ENCODE peak calls at places on chromosomes 6 and 20, in eight cellular contexts. O is heart left ventricle, F is stomach, T is body of pancreas, D is adrenal gland, B is A549, Q is IMR-90, U is ovary. S is an unnamed sample.

GRCh38 chr6:79570129-79570801 is 33.0 kb upstream of the LCA5 start:
- DNase-seq in U (no peak), B (no peak), D (peak), Q (peak), O (no peak), T (peak), F (peak), S (peak)

GRCh38 chr6:77095936-77096627 is 367.2 kb downstream of the HTR1B start:
- DNase-seq in B (no peak), U (no peak), Q (no peak), D (no peak), O (no peak), F (no peak), T (no peak), S (no peak)

GRCh38 chr6:112413805-112414204 is 66.7 kb downstream of the RFPL4B start:
- DNase-seq in F (no peak), U (no peak), B (no peak), Q (no peak), D (no peak), T (no peak), O (no peak), S (no peak)

GRCh38 chr6:5752282-5752681 is 254.4 kb downstream of the NRN1 start:
- DNase-seq in Q (peak), F (no peak), B (no peak), U (no peak), T (no peak), O (no peak), D (no peak), S (no peak)

GRCh38 chr6:149271348-149272340 is 45.9 kb upstream of the TAB2 start:
- DNase-seq in U (no peak), B (no peak), Q (no peak), D (peak), F (no peak), T (no peak), O (no peak), S (no peak)

GRCh38 chr6:142429195-142429594 is 127.4 kb downstream of the ADGRG6 start:
- DNase-seq in O (no peak), Q (no peak), T (no peak), F (no peak), B (no peak), U (no peak), D (no peak), S (no peak)

GRCh38 chr6:143288923-143289322 is 161.6 kb downstream of the ADAT2 start:
- DNase-seq in F (no peak), Q (no peak), U (no peak), B (no peak), O (no peak), T (no peak), D (no peak), S (no peak)

GRCh38 chr20:60034231-60035110 is 76.2 kb downstream of the CDH26 start:
- DNase-seq in T (no peak), F (no peak), O (peak), D (peak), Q (no peak), U (no peak), B (no peak), S (no peak)

GRCh38 chr6:159168536-159169192 is 536 bp upstream of the FNDC1 start:
- DNase-seq in T (no peak), Q (peak), B (peak), F (peak), D (peak), U (peak), O (peak), S (no peak)

GRCh38 chr6:159101656-159102055 is 56.9 kb upstream of the TAGAP start:
- DNase-seq in O (no peak), T (no peak), F (no peak), U (no peak), D (no peak), Q (no peak), B (no peak), S (no peak)

GRCh38 chr20:62546606-62547005 is 70.8 kb upstream of the GATA5 start:
- DNase-seq in D (no peak), U (no peak), O (no peak), F (no peak), B (no peak), Q (no peak), T (no peak), S (no peak)

GRCh38 chr20:49594929-49595311 is 27.0 kb upstream of the PTGIS start:
- DNase-seq in T (no peak), D (no peak), F (no peak), Q (no peak), O (no peak), B (no peak), U (no peak), S (no peak)

GRCh38 chr6:156674197-156674596 is 103.0 kb upstream of the ARID1B start:
- DNase-seq in T (no peak), Q (no peak), B (no peak), F (no peak), O (no peak), U (no peak), D (no peak), S (no peak)

GRCh38 chr6:15496345-15497131 is 166.3 kb downstream of the DTNBP1 start:
- DNase-seq in Q (no peak), F (no peak), B (no peak), O (no peak), U (no peak), T (no peak), D (no peak), S (no peak)

GRCh38 chr6:168100011-168100802 is 21.2 kb upstream of the FRMD1 start:
- DNase-seq in U (no peak), F (no peak), D (no peak), O (peak), B (no peak), T (no peak), Q (no peak), S (no peak)

GRCh38 chr6:44067760-44068139 is 59.5 kb downstream of the MRPL14 start:
- DNase-seq in U (no peak), B (no peak), D (no peak), Q (peak), F (no peak), T (no peak), O (no peak), S (no peak)

GRCh38 chr6:52539607-52540006 is 37.3 kb downstream of the TRAM2 start:
- DNase-seq in Q (peak), U (no peak), D (no peak), T (no peak), F (no peak), B (no peak), O (no peak), S (no peak)

GRCh38 chr6:23091795-23092194 is 522.4 kb downstream of the HDGFL1 start:
- DNase-seq in F (no peak), T (no peak), D (no peak), B (no peak), U (no peak), Q (peak), O (no peak), S (no peak)

GRCh38 chr6:11393713-11394627 is 143.6 kb upstream of the TMEM170B start:
- DNase-seq in Q (peak), D (no peak), F (no peak), O (no peak), T (no peak), U (no peak), B (no peak), S (no peak)

GRCh38 chr6:70847685-70848084 is 109.2 kb downstream of the B3GAT2 start:
- DNase-seq in T (no peak), F (no peak), O (no peak), B (no peak), U (no peak), D (no peak), Q (no peak), S (no peak)

GRCh38 chr6:7268362-7269310 is 44.4 kb downstream of the SSR1 start:
- DNase-seq in D (peak), O (no peak), Q (no peak), U (no peak), T (no peak), B (no peak), F (peak), S (no peak)

GRCh38 chr6:49553353-49553752 is 2.9 kb downstream of the C6orf141 start:
- DNase-seq in F (no peak), O (no peak), Q (peak), T (no peak), U (no peak), D (no peak), B (peak), S (no peak)

GRCh38 chr6:41040101-41040910 is 1.3 kb upstream of the UNC5CL start:
- DNase-seq in Q (no peak), F (peak), D (peak), U (no peak), B (peak), T (peak), O (no peak), S (no peak)

GRCh38 chr6:26224547-26224912 is 137.3 kb downstream of the HFE start:
- DNase-seq in O (no peak), B (no peak), U (no peak), F (no peak), D (no peak), T (no peak), Q (no peak), S (no peak)

GRCh38 chr6:32627831-32628230 is 9.4 kb upstream of the HLA-DQA1 start:
- DNase-seq in T (no peak), D (peak), Q (peak), F (peak), U (no peak), B (no peak), O (peak), S (no peak)

GRCh38 chr6:43436577-43437282 is 9.4 kb downstream of the ABCC10 start:
- DNase-seq in T (no peak), Q (peak), U (peak), D (peak), O (no peak), B (peak), F (peak), S (peak)

GRCh38 chr6:142833054-142833453 is 111.9 kb downstream of the HIVEP2 start:
- DNase-seq in T (no peak), U (no peak), D (no peak), Q (peak), F (no peak), O (no peak), B (peak), S (no peak)

GRCh38 chr6:27505209-27506027 is 32.5 kb upstream of the ZNF184 start:
- DNase-seq in O (no peak), F (no peak), D (no peak), Q (peak), B (peak), T (peak), U (peak), S (peak)

GRCh38 chr6:87699576-87699975 is 2.5 kb downstream of the AKIRIN2 start:
- DNase-seq in B (no peak), D (no peak), O (no peak), Q (no peak), T (no peak), F (no peak), U (no peak), S (no peak)

GRCh38 chr6:130362128-130362527 is 3.7 kb upstream of the TMEM200A start:
- DNase-seq in U (no peak), B (no peak), Q (no peak), O (no peak), D (no peak), F (no peak), T (no peak), S (no peak)

GRCh38 chr6:25025919-25026301 is 90.2 kb upstream of the RIPOR2 start:
- DNase-seq in T (no peak), D (no peak), F (no peak), O (no peak), B (no peak), Q (peak), U (no peak), S (no peak)

GRCh38 chr6:6834356-6835342 is 246.1 kb downstream of the LY86 start:
- DNase-seq in D (no peak), F (no peak), O (peak), U (no peak), T (no peak), Q (no peak), B (no peak), S (no peak)

GRCh38 chr6:139153876-139154275 is 19.0 kb downstream of the HECA start:
- DNase-seq in T (no peak), Q (peak), D (no peak), U (no peak), F (no peak), B (no peak), O (no peak), S (no peak)

GRCh38 chr20:3687655-3688054 is 5.8 kb upstream of the ADAM33 start:
- DNase-seq in T (no peak), Q (peak), F (no peak), U (no peak), D (no peak), O (no peak), B (peak), S (peak)

GRCh38 chr6:48136856-48137255 is 25.9 kb upstream of the PTCHD4 start:
- DNase-seq in T (no peak), F (no peak), B (no peak), O (no peak), D (no peak), U (no peak), Q (no peak), S (no peak)

GRCh38 chr6:38876470-38876869 is 161.4 kb downstream of the DNAH8 start:
- DNase-seq in O (no peak), B (no peak), U (no peak), F (no peak), D (peak), T (no peak), Q (no peak), S (no peak)

GRCh38 chr6:78062993-78063392 is 410.2 kb downstream of the MEI4 start:
- DNase-seq in B (no peak), Q (no peak), U (no peak), D (no peak), O (no peak), F (no peak), T (no peak), S (no peak)

GRCh38 chr20:46943861-46944591 is 49.4 kb downstream of the EYA2 start:
- DNase-seq in U (no peak), Q (no peak), B (no peak), T (no peak), F (no peak), O (no peak), D (no peak), S (no peak)

GRCh38 chr6:11482616-11483015 is 54.9 kb upstream of the TMEM170B start:
- DNase-seq in T (no peak), B (no peak), O (no peak), F (no peak), D (no peak), Q (no peak), U (no peak), S (no peak)

DNA sequence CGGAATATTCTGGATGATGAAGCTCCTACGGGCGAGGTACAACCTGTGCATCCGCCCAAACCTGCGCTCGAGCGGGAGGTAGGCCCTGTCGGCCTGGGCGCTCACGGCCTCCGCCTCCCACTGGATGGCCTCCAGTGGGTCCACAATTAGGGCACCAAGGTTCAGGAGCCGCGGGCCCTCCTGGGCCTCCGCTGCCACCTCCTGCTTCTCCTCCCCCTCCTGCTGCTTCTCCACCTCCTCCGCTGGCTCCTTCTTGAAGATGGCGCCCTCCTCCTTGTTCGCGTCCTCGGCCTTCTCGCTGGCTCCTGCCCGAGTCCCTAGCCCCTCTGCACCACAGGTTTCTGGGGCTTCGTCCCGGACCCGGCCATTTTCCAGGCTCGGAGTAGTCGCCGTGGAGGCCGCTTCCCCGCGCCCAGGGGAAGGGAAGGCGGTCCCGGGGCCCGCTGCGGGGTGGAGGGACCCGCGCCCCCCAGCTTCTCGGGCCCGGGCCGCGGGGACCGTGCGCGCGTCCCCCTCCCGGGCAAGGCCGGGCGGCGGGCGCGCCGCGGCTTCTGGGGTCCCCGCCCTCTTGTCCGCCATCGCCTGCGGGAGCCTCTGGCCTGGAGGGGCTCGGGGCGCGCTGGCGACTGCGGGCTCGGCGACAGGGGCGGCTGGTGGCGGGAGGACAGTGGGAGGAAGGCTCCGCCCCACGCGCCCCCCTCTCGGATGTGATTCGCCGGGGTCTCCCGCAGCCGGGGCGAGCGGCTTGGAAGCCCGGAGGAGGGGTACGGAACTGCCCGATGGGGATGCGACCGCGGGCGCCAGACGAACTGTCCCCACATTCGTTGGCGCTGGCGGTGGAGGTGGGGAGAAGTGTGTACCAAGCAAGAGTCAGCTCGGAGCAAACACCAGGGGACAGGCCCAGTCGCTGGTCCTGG is 17.6 kb downstream of the PLAGL2 start:
- DNase-seq in U (peak), F (peak), B (no peak), D (peak), T (peak), Q (peak), O (peak), S (peak)
- H3K27ac ChIP-seq in U (peak), F (peak), B (no peak), D (peak), T (peak), Q (peak), O (peak), S (peak)

GRCh38 chr20:56715309-56715708 is 86.2 kb downstream of the TFAP2C start:
- DNase-seq in U (no peak), T (no peak), Q (no peak), O (no peak), F (no peak), D (no peak), B (no peak), S (no peak)
- TF ChIP-seq POLR2A in U (no peak), T (no peak), Q (no peak), O (no peak), F (no peak), D (no peak), B (no peak), S (no peak)

GRCh38 chr6:3804981-3805380 is 44.2 kb upstream of the FAM50B start:
- DNase-seq in T (no peak), D (no peak), O (no peak), F (no peak), Q (no peak), B (no peak), U (no peak), S (no peak)
- H3K27ac ChIP-seq in T (no peak), D (no peak), O (no peak), F (peak), Q (no peak), B (peak), U (no peak), S (no peak)

GRCh38 chr20:35092524-35093244 is at the start of gene TRPC4AP:
- DNase-seq in F (peak), U (peak), T (peak), B (peak), Q (peak), D (peak), O (peak), S (peak)
- TF ChIP-seq POLR2A in F (peak), U (peak), T (peak), B (peak), Q (peak), D (peak), O (peak), S (peak)

GRCh38 chr6:71886184-71887005 is at the start of gene RIMS1:
- DNase-seq in T (peak), F (no peak), D (no peak), O (no peak), B (peak), Q (no peak), U (no peak), S (no peak)
- H3K27ac ChIP-seq in T (no peak), F (no peak), D (peak), O (no peak), B (peak), Q (no peak), U (no peak), S (no peak)

GRCh38 chr20:63980806-63981728 is at the start of gene PRPF6:
- DNase-seq in O (peak), Q (peak), B (peak), T (peak), F (peak), U (peak), D (peak), S (peak)
- TF ChIP-seq POLR2A in O (peak), Q (peak), B (peak), T (peak), F (peak), U (peak), D (peak), S (peak)

GRCh38 chr20:22489614-22490286 is 94.6 kb downstream of the FOXA2 start:
- DNase-seq in D (no peak), U (no peak), T (peak), B (no peak), Q (no peak), F (peak), O (no peak), S (no peak)
- H3K27ac ChIP-seq in D (no peak), U (no peak), T (peak), B (peak), Q (no peak), F (peak), O (no peak), S (no peak)